ENCODE peak calls at places on chromosome 20, in seven cellular contexts. G, I, Q, J, V, X and D are unnamed samples.

GRCh38 chr20:44851545-44851944 is 34.0 kb upstream of the YWHAB start:
- DNase-seq in G (no peak), I (no peak), Q (no peak), J (no peak), V (no peak), X (no peak), D (no peak)

GRCh38 chr20:32474967-32475819 is 109.9 kb downstream of the NOL4L start:
- DNase-seq in G (peak), I (peak), Q (peak), J (peak), V (peak), X (no peak), D (no peak)

GRCh38 chr20:2299301-2299700 is 3.5 kb downstream of the TGM3 start:
- DNase-seq in G (no peak), I (no peak), Q (no peak), J (no peak), V (no peak), X (no peak), D (no peak)

GRCh38 chr20:31496761-31497295 is 17.4 kb upstream of the HM13 start:
- DNase-seq in G (no peak), I (no peak), Q (no peak), J (no peak), V (no peak), X (no peak), D (no peak)

GRCh38 chr20:38117635-38118034 is 47.4 kb downstream of the TGM2 start:
- DNase-seq in G (no peak), I (peak), Q (no peak), J (no peak), V (no peak), X (no peak), D (no peak)

GRCh38 chr20:46959081-46959692 is 64.5 kb downstream of the EYA2 start:
- DNase-seq in G (no peak), I (peak), Q (no peak), J (no peak), V (no peak), X (no peak), D (no peak)

GRCh38 chr20:51447097-51447764 is 95.3 kb downstream of the NFATC2 start:
- DNase-seq in G (no peak), I (peak), Q (no peak), J (no peak), V (no peak), X (no peak), D (no peak)

GRCh38 chr20:25273541-25274358 is 25.9 kb downstream of the PYGB start:
- DNase-seq in G (no peak), I (no peak), Q (no peak), J (no peak), V (no peak), X (no peak), D (no peak)

GRCh38 chr20:31572042-31572700 is 32.9 kb upstream of the ID1 start:
- DNase-seq in G (no peak), I (no peak), Q (no peak), J (no peak), V (no peak), X (no peak), D (no peak)

GRCh38 chr20:5141615-5142014 is 14.8 kb downstream of the CDS2 start:
- DNase-seq in G (no peak), I (no peak), Q (no peak), J (no peak), V (no peak), X (no peak), D (no peak)

GRCh38 chr20:59084041-59084841 is 41.7 kb upstream of the PRELID3B start:
- DNase-seq in G (no peak), I (no peak), Q (no peak), J (no peak), V (no peak), X (no peak), D (no peak)

GRCh38 chr20:60372822-60373221 is 414.6 kb downstream of the CDH26 start:
- DNase-seq in G (no peak), I (no peak), Q (no peak), J (no peak), V (no peak), X (no peak), D (no peak)
- TF ChIP-seq TAF1 in G (no peak), I (no peak), Q (no peak), J (no peak), V (no peak), X (no peak), D (no peak)

GRCh38 chr20:50260480-50261221 is 70.0 kb downstream of the CEBPB start:
- DNase-seq in G (peak), I (no peak), Q (no peak), J (no peak), V (no peak), X (no peak), D (no peak)
- TF ChIP-seq TAF1 in G (no peak), I (no peak), Q (no peak), J (no peak), V (no peak), X (no peak), D (no peak)

DNA sequence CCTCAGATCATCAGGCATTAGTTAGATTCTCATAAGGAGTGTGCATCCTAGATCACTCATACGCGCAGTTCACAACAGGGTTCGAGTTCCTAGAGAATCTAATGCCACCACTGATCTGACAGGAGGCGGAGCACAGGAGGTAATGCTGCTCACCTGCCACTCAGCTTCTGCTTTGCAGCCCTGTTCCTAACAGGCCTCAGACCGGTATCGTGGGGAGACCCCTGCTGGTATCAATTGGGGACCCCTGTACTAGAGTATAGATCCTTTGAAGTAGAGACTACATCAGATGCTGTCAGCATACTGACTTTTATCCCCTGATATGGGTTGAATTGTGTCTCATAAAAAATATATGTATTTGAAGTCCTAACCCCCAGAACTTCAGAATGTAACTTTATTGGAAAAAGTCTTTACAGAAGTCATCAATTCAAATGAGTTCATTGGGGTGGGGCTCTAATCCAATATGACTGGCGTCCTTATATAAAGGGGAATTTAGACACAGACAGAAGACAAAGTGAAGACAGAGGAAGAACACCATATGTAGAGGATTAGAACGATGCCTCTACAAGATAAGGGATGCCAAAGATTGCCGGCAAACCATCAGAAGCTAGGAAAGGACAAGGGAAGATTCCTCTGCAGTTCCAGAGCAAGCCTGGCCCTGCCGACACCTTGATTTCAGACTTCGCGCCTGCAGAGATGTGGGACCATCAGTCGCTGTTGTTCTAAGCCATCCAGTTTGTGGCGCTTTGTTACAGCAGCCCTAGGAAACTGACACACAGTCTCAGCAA is 104.4 kb upstream of the BTBD3 start:
- DNase-seq in G (no peak), I (no peak), Q (no peak), J (no peak), V (no peak), X (no peak), D (no peak)
- TF ChIP-seq TAF1 in G (no peak), I (no peak), Q (no peak), J (no peak), V (no peak), X (no peak), D (no peak)

DNA sequence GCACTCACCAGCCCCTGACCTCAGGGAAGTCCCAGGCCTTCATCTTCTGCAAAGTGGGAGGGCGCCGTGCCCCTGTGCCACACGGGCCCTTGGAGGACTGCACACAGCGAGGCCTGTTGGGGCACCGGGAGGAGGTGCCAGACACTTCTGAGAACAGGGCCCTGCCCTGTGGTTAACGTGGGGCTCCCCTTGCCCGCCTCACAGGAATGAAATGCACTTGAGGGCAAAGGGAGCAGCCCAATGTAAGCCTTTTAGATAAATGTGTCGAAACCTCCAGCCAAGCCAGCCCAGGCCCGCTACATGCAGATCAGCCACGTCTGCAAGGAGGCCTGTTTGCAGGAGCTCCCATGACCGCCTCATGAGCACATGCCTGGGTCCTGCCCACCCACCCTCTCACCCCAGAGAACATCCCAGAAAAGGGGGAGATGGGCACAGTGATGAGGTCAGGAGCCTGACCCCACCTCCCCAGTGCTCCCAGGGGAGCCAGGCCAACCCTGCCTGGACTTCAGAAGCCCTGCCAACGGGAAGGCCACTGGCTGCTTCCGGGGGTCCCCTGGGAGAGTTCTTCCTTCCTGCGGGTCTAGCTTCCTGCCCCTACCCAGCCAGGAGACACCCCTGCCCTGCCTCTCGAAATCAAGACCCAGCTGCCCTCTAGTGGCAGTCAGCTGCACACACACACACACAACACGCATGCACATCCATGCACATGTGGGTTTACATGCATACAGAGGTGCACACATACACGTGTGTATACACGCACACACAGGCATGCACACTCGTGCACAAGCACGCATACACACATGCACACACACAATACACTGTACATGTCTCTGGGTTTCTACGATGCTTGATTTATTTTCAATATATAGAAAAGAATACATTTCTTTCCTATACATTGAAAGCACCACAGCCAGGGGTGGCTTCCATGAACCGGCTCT is 178.7 kb downstream of the TAF4 start:
- DNase-seq in G (peak), I (peak), Q (peak), J (peak), V (peak), X (no peak), D (no peak)
- TF ChIP-seq TAF1 in G (no peak), I (no peak), Q (no peak), J (no peak), V (no peak), X (no peak), D (no peak)